ENCODE peak calls at places on chromosomes 6 and 20, in five cellular contexts. F is astrocyte of the cerebellum, P is cardiac muscle cell, E is adrenal gland, D is WERI-Rb-1. Y is an unnamed sample.

GRCh38 chr6:167949121-167949684 is 48.3 kb upstream of the KIF25 start:
- DNase-seq in F (no peak), P (no peak), E (no peak), D (no peak), Y (peak; percentile 10)

GRCh38 chr6:55209059-55209458 is 34.7 kb downstream of the HCRTR2 start:
- DNase-seq in F (no peak), P (no peak), E (no peak), D (no peak), Y (peak; percentile 32)

GRCh38 chr6:165060636-165061190 is 248.7 kb downstream of the C6orf118 start:
- DNase-seq in F (peak; percentile 6), P (no peak), E (no peak), D (no peak), Y (no peak)

GRCh38 chr6:111230351-111231077 is 143.2 kb downstream of the SLC16A10 start:
- DNase-seq in F (no peak), P (no peak), E (no peak), D (no peak), Y (peak; percentile 62)

GRCh38 chr20:3740600-3741301 is 8.3 kb downstream of the HSPA12B start:
- DNase-seq in F (no peak), P (no peak), E (no peak), D (no peak), Y (no peak)

GRCh38 chr6:127164009-127164408 is 45.5 kb downstream of the RSPO3 start:
- DNase-seq in F (no peak), P (no peak), E (no peak), D (no peak), Y (no peak)

GRCh38 chr20:45111799-45112471 is 3.0 kb downstream of the WFDC5 start:
- DNase-seq in F (no peak), P (no peak), E (no peak), D (peak; percentile 30), Y (no peak)

GRCh38 chr20:4153661-4154238 is 138.4 kb upstream of the RNF24 start:
- DNase-seq in F (no peak), P (no peak), E (no peak), D (no peak), Y (no peak)

GRCh38 chr6:11187301-11187700 is 45.2 kb downstream of the NEDD9 start:
- DNase-seq in F (no peak), P (no peak), E (no peak), D (no peak), Y (no peak)

GRCh38 chr20:57553376-57554018 is 7.4 kb upstream of the PCK1 start:
- DNase-seq in F (no peak), P (no peak), E (no peak), D (no peak), Y (no peak)

GRCh38 chr6:115668781-115669180 is 391.9 kb downstream of the FRK start:
- DNase-seq in F (no peak), P (no peak), E (no peak), D (no peak), Y (no peak)

GRCh38 chr6:143232849-143233248 is 172.2 kb downstream of the AIG1 start:
- DNase-seq in F (no peak), P (peak; percentile 43), E (peak; percentile 46), D (peak; percentile 59), Y (no peak)

GRCh38 chr6:73985891-73986290 is 289.9 kb downstream of the CD109 start:
- DNase-seq in F (no peak), P (no peak), E (no peak), D (no peak), Y (no peak)

GRCh38 chr6:100726741-100727140 is 154.4 kb downstream of the ASCC3 start:
- DNase-seq in F (peak; percentile 42), P (no peak), E (no peak), D (no peak), Y (peak; percentile 93)

GRCh38 chr6:29295623-29296022 is 5.9 kb upstream of the OR14J1 start:
- DNase-seq in F (no peak), P (no peak), E (no peak), D (no peak), Y (no peak)

GRCh38 chr20:60108397-60108796 is 150.2 kb downstream of the CDH26 start:
- DNase-seq in F (no peak), P (no peak), E (no peak), D (no peak), Y (peak; percentile 72)

GRCh38 chr6:43412541-43412940 is 14.8 kb upstream of the ABCC10 start:
- DNase-seq in F (no peak), P (no peak), E (no peak), D (no peak), Y (no peak)

GRCh38 chr6:43420012-43420411 is 7.3 kb upstream of the ABCC10 start:
- DNase-seq in F (no peak), P (no peak), E (no peak), D (no peak), Y (no peak)

GRCh38 chr6:43413002-43413401 is 14.3 kb upstream of the ABCC10 start:
- DNase-seq in F (no peak), P (no peak), E (no peak), D (no peak), Y (no peak)

GRCh38 chr6:43416935-43417334 is 10.4 kb upstream of the ABCC10 start:
- DNase-seq in F (no peak), P (no peak), E (no peak), D (no peak), Y (no peak)
- TF ChIP-seq CTCF in F (no peak), P (no peak), E (no peak), D (no peak), Y (no peak)

GRCh38 chr6:5537967-5538366 is 276.7 kb downstream of the FARS2 start:
- DNase-seq in F (no peak), P (no peak), E (no peak), D (no peak), Y (no peak)
- H3K4me3 ChIP-seq in F (no peak overlapping the region), P (no peak overlapping the region), E (no peak overlapping the region), D (no peak overlapping the region), Y (no peak overlapping the region)

GRCh38 chr6:31805939-31806469 is 762 bp downstream of the LSM2 start:
- DNase-seq in F (no peak), P (no peak), E (no peak), D (no peak), Y (no peak)

GRCh38 chr6:31811645-31812044 is 3.4 kb downstream of the HSPA1L start:
- DNase-seq in F (no peak), P (no peak), E (no peak), D (no peak), Y (no peak)

GRCh38 chr6:31806470-31807272 is at the start of gene LSM2:
- DNase-seq in F (peak; percentile 91), P (peak; percentile 99), E (peak; percentile 99), D (peak; percentile 100), Y (peak; percentile 84)
- TF ChIP-seq CTCF in F (peak; percentile 21), P (peak; percentile 10), E (peak; percentile 10), D (peak; percentile 57), Y (peak; percentile 25)

DNA sequence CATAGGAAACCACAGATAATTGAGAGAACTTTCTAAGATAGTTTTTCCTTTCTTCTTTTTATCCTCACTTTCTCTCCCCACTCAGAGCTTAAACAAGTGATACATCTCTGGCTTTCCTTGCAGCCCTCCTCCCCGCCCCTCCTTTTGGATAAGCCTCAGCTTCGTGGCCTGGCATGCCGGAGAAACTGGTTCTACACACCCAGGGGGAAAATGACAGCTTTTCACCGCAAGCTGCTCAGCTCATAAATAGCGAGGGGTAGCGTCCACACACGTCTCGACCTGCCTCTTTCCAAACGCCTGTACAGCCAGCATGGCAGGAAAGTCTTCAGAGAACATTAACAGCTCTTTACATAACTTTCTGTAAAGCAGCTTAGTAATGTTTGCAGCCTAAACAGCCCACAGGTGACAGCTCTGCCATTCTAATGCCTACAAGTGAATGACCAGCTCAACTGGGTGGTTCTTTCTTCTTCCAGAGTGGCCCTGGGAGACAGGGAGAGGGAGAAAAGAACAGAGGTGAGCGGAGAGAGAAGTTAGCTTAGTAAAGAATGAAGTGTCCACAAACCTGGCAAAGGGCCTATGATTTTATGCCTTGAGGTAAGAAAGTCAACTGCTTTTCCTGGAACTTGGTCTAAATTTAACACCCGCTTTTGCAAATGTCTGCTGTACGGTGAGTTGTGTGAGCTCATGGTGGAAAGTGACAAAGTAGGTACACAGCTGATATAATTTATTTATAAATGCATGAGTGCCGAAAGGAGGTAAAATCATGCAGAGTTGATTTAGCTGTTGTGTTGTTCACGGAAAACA is 251.5 kb downstream of the TFAP2A start:
- DNase-seq in F (no peak), P (no peak), E (no peak), D (peak; percentile 48), Y (peak; percentile 9)
- H3K4me3 ChIP-seq in F (no peak overlapping the region), P (no peak overlapping the region), E (no peak overlapping the region), D (peak overlapping the region; percentile 17), Y (no peak overlapping the region)

GRCh38 chr6:145886228-145886956 is 71.8 kb upstream of the FBXO30 start:
- DNase-seq in F (no peak), P (no peak), E (no peak), D (no peak), Y (no peak)

GRCh38 chr6:145890422-145890821 is 73.7 kb downstream of the SHPRH start:
- DNase-seq in F (no peak), P (no peak), E (no peak), D (no peak), Y (no peak)

GRCh38 chr6:145891565-145891964 is 72.6 kb downstream of the SHPRH start:
- DNase-seq in F (no peak), P (no peak), E (no peak), D (no peak), Y (no peak)

GRCh38 chr6:145891126-145891525 is 73.0 kb downstream of the SHPRH start:
- DNase-seq in F (no peak), P (no peak), E (no peak), D (no peak), Y (no peak)

GRCh38 chr6:145887969-145888368 is 73.4 kb upstream of the FBXO30 start:
- DNase-seq in F (no peak), P (no peak), E (no peak), D (peak; percentile 25), Y (no peak)
- TF ChIP-seq CTCF in F (peak; percentile 60), P (peak; percentile 42), E (peak; percentile 20), D (peak; percentile 28), Y (peak; percentile 66)

GRCh38 chr6:52544325-52545022 is 32.4 kb downstream of the TRAM2 start:
- DNase-seq in F (no peak), P (no peak), E (no peak), D (no peak), Y (no peak)
- H3K4me3 ChIP-seq in F (no peak overlapping the region), P (no peak overlapping the region), E (no peak overlapping the region), D (no peak overlapping the region), Y (no peak overlapping the region)

DNA sequence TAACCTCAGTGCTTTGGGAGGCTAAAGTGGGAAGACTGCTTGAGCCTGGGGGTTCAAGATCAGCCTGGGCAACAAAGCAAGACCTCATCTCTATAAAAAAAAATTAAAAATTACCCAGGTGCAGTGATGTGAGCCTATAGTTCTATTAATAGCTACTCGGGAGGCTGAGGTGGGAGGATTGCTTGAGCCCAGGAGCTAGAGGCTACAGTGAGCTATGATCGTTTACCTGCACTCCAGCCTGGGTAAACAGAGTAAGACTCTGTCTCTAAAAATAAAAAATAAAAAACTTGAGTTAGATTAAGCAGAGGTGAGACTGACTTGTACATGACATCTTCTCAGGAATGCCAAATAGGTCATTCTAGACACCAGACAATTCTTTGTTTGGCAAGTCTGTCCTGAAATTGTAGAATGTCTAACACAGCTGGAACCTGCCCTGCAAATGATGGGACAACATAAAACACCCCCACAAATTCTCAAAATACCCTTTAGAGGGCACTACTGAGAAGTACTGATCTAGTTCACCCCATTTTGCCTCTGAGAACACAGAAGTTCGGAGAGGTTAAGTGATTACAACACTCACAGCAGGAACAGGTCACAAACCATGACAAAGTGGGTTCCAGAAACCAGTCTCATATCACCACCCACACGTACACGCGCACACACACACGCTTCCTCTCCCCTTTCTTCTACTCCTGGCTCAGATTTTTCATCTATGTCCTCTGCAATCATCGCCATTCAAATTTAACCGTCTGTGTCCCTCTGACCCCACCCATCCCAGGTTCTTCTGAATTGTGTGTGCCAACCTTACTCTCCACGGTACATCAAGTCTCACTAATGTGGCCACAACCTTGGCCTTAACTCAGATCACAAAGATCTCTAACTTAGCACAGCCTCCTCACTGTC is 38.3 kb downstream of the ARHGAP18 start:
- DNase-seq in F (no peak), P (no peak), E (peak; percentile 56), D (no peak), Y (no peak)
- TF ChIP-seq CTCF in F (no peak), P (peak; percentile 28), E (peak; percentile 14), D (peak; percentile 17), Y (no peak)

Y was measured in retinal pigment epithelial cell.